ENCODE peak calls at places on chromosome 10, in ten cellular contexts. M is CD4-positive, alpha-beta T cell; G is Panc1; H is IMR-90; Q is progenitor cell of endocrine pancreas; S is cardiac fibroblast; U is esophagus squamous epithelium; C is left lung; A is B cell; D is psoas muscle. E is an unnamed sample.

GRCh38 chr10:124296121-124296812 is 122.5 kb downstream of the OAT start:
- DNase-seq in S (no peak), Q (no peak), C (no peak), A (no peak), G (no peak), M (no peak), D (no peak), U (no peak), H (no peak), E (no peak)

GRCh38 chr10:35307297-35307696 is 29.0 kb upstream of the CCNY start:
- DNase-seq in U (no peak), A (no peak), D (no peak), H (peak), S (peak), M (no peak), G (peak), Q (no peak), C (no peak), E (no peak)

GRCh38 chr10:125124907-125125306 is 35.5 kb downstream of the CTBP2 start:
- DNase-seq in M (no peak), G (no peak), H (peak), S (peak), C (no peak), A (no peak), Q (no peak), U (no peak), D (no peak), E (no peak)

GRCh38 chr10:34156781-34157425 is 658.2 kb downstream of the PARD3 start:
- DNase-seq in D (no peak), H (peak), U (no peak), C (no peak), A (no peak), Q (no peak), M (no peak), G (no peak), S (peak), E (no peak)

GRCh38 chr10:102507521-102507920 is 3.7 kb downstream of the SUFU start:
- DNase-seq in M (no peak), C (no peak), D (no peak), U (no peak), Q (no peak), G (no peak), S (no peak), H (no peak), A (no peak), E (no peak)

GRCh38 chr10:14571866-14572507 is 202.7 kb downstream of the FAM107B start:
- DNase-seq in A (peak), Q (no peak), H (peak), M (peak), C (peak), U (no peak), G (no peak), D (no peak), S (peak), E (no peak)

GRCh38 chr10:70162892-70163201 is 7.5 kb downstream of the SAR1A start:
- DNase-seq in G (no peak), Q (no peak), D (no peak), S (peak), M (peak), A (no peak), H (no peak), U (no peak), C (no peak), E (peak)

GRCh38 chr10:43255644-43256431 is 11.0 kb downstream of the RASGEF1A start:
- DNase-seq in Q (peak), S (peak), H (no peak), U (no peak), M (no peak), C (no peak), D (no peak), A (no peak), G (no peak), E (peak)

GRCh38 chr10:116015922-116016321 is 257.1 kb downstream of the GFRA1 start:
- DNase-seq in S (no peak), U (no peak), C (no peak), D (no peak), H (no peak), Q (no peak), M (no peak), A (no peak), G (no peak), E (no peak)

GRCh38 chr10:110864662-110865140 is 7.0 kb upstream of the PDCD4 start:
- DNase-seq in H (no peak), D (no peak), A (peak), U (no peak), Q (no peak), S (peak), G (no peak), C (no peak), M (peak), E (peak)

GRCh38 chr10:100728928-100729876 is 16.2 kb upstream of the PAX2 start:
- DNase-seq in Q (no peak), D (no peak), U (no peak), H (peak), M (no peak), G (no peak), S (peak), C (no peak), A (peak), E (no peak)

DNA sequence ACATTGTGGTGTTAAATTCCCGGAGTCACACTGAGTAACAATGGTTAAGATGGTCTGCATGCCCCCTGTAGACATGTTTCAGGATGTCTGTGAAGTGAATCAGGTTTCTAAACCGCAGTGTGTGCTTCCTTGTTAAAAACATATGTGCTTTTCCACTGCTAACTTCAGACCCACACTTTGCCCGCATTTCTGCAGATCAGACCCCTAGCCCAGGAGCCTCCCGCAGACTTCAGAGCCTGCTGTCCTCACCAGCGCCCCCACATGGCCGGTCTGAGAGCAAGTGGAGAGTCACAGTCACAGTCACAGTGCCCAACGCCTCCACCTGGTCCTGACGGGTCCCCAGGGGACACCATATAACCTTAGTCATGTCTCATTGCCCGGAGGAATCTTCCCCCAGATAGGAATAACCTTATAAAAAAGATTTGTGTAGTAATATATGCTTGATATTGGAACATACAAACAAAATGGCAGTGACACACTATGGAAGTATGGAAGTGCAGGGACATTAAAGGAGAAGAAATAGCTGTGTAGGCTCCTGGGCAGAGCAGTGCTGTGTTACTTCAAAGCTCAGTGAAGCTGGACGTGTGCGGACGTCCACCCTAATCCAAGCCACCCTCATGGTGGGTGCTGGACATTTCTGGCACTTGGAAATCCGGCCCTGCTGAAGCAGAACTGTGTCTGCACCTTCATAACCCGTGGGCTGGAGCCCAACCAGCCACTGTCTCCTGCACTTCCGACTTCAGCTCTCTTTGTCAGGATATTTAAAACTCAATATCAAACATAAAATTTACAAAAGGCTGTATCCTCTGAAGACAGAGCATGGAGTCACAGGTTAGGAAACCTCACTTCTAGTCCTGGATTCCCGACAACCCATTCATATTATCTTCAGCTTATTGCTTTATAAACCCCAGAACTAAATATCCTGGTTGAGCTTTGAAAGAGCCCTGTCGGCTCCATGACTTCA is 29.0 kb downstream of the GSTO2 start:
- DNase-seq in U (no peak), D (no peak), H (peak), S (peak), A (peak), G (no peak), M (peak), Q (peak), C (no peak), E (no peak)
- TF ChIP-seq CTCF in U (peak), D (no peak), H (peak), S (peak), A (peak), G (peak), M (no peak), Q (peak), C (no peak), E (peak)

GRCh38 chr10:25113231-25114035 is 61.4 kb upstream of the GPR158 start:
- DNase-seq in D (peak), C (peak), A (peak), Q (peak), S (peak), M (no peak), U (no peak), H (peak), G (peak), E (peak)
- TF ChIP-seq CTCF in D (peak), C (peak), A (peak), Q (peak), S (peak), M (peak), U (peak), H (peak), G (peak), E (peak)

DNA sequence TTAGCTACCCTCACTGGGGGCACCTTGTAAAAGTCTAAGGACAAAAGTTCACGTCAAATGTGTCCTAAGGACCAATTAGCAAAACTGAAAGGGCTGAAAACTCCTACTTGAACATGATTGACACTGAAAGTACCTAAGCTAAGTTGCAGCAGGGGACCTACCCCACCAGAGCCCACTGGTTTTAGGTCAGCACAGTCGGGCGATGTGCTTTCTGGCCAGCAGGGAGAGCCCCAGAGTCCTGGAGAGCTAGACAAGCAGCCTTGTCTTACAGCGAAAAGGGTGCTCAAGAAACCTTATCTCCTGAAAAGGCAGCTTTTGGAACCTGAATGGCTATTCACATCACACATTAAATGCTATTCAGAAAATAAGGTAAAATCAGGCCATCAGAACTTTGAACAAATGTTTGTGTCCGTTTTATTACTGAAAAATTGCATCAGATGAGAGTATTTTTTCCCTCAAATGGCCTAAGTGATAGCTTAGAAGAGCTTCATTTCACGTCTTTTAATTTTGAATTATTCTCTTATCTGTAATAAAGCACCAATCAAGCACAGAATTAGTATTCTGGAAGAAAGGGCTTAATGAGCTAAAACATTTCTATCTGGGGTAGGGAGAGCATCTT is 52.2 kb upstream of the MKI67 start:
- DNase-seq in D (no peak), U (no peak), Q (no peak), G (no peak), S (peak), A (peak), M (peak), H (peak), C (no peak), E (peak)
- TF ChIP-seq CTCF in D (no peak), U (no peak), Q (peak), G (peak), S (peak), A (no peak), M (peak), H (peak), C (peak), E (peak)

DNA sequence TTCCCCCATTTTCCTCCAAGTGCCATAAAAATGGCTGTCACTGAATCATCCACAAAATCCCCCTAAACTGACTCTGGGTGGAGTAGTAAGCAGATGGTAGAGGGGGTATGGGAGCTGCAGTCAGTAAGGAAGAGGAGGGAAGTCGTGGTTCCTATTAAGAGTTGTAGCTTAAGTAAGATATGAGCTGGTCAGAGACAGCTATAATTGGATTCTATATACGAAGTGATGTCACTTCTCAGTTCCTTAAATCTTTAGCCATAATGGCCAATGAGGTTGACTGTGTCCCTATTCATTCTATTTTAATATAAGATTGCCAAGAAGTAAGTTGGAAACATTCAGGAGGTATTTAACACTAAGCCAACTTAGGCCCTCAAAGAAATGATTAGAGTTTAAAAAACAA is 131.6 kb downstream of the SLC16A9 start:
- DNase-seq in D (no peak), S (no peak), G (no peak), C (no peak), M (no peak), A (no peak), H (no peak), Q (no peak), U (no peak), E (no peak)
- TF ChIP-seq CTCF in D (no peak), S (no peak), G (no peak), C (no peak), M (no peak), A (no peak), H (no peak), Q (no peak), U (no peak), E (no peak)

DNA sequence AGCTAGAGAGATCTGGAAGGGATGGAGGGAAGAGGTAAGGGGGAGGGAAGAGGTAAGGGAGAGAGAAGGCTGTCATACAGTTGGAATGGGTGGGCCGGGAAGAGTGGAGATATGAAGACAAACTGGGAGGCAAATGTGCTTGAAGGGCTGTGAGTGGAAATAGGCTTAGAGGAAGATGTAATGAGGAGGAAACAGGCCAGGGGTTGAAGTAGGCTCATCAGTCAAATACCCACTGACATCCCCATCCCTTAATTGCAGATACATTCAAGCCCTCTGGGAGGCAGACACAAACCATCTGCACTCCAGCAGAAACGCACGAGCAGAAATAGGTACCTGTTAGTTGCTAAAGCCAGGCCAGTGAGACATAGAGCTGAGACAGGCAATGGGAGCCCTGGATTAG is 2.1 kb downstream of the SYNPO2L start:
- DNase-seq in M (no peak), A (no peak), G (peak), H (peak), Q (no peak), D (no peak), U (no peak), C (no peak), S (no peak), E (peak)
- TF ChIP-seq CTCF in M (no peak), A (no peak), G (no peak), H (peak), Q (no peak), D (peak), U (no peak), C (no peak), S (no peak), E (peak)

GRCh38 chr10:95279042-95279820 is 11.6 kb downstream of the PDLIM1 start:
- DNase-seq in A (no peak), Q (no peak), U (no peak), D (no peak), M (no peak), G (no peak), C (no peak), H (peak), S (peak), E (no peak)
- TF ChIP-seq CTCF in A (no peak), Q (no peak), U (no peak), D (no peak), M (no peak), G (no peak), C (no peak), H (no peak), S (no peak), E (no peak)

DNA sequence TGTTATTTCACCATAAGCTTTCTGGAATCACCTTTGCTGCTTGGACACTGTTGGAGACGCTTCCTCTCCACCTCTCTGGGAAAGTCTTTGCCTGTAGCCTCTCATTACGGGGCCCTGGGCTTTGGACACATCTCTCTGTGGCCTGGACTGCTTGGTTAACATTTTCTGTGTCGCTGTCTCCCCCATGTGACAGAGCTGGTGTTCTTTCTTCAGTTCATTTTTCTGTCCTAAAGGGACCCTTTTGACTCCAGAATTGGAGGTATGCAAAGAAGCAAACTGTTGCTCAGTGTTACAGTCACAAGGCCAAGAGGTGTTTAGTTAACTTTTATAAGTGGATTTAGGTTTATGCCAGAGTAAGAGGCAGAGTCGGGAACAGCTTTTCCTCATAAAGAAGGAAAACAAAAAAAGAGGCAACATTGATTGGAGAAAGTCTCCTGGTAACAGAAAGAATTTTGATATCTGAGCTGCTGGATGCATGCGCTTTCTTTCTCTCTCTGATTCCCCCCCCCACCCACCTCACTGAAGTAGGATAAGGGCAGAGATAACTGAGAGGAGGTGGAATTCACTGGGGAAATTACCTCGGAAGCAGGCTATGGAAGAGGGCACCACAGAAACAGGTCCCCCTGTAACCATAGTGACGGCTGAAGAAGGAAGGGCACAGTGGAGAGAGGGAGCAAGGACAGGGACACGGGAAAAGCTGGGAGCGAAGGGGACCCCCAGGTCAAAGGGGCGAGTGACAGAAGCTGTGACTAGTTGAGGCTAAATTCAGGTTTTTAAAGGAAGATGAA is 57.8 kb downstream of the LGI1 start:
- DNase-seq in H (no peak), M (no peak), G (no peak), D (no peak), U (no peak), S (no peak), Q (no peak), A (no peak), C (no peak), E (no peak)
- TF ChIP-seq CTCF in H (no peak), M (no peak), G (peak), D (no peak), U (no peak), S (no peak), Q (no peak), A (no peak), C (no peak), E (peak)

GRCh38 chr10:11454958-11455566 is 156.4 kb downstream of the USP6NL start:
- DNase-seq in M (no peak), Q (no peak), C (no peak), D (no peak), G (no peak), H (no peak), S (no peak), U (no peak), A (no peak), E (no peak)
- TF ChIP-seq CTCF in M (no peak), Q (peak), C (no peak), D (no peak), G (no peak), H (no peak), S (peak), U (no peak), A (peak), E (no peak)

E was measured in GM10248.